ENCODE peak calls at places on chromosome 12, in five cellular contexts. I is neural progenitor cell, R is foreskin fibroblast, W is GM20000, M is psoas muscle. P is an unnamed sample.

GRCh38 chr12:117084405-117085317 is 14.6 kb downstream of the TESC start:
- DNase-seq in W (no peak), R (no peak), M (no peak), I (no peak), P (no peak)

GRCh38 chr12:96359328-96359727 is 40.9 kb downstream of the CDK17 start:
- DNase-seq in I (no peak), W (no peak), R (no peak), M (no peak), P (no peak)

GRCh38 chr12:1493781-1494180 is 100.6 kb downstream of the FBXL14 start:
- DNase-seq in R (no peak), M (no peak), W (no peak), I (no peak), P (no peak)

GRCh38 chr12:93766802-93767523 is 89.8 kb downstream of the CRADD start:
- DNase-seq in M (no peak), I (peak), W (peak), R (peak), P (no peak)

GRCh38 chr12:111034911-111035577 is 114.7 kb upstream of the MYL2 start:
- DNase-seq in M (no peak), W (no peak), R (no peak), I (peak), P (peak)

GRCh38 chr12:93960521-93960920 is 187.9 kb upstream of the PLXNC1 start:
- DNase-seq in M (no peak), R (no peak), W (no peak), I (no peak), P (no peak)

GRCh38 chr12:94260017-94260416 is 111.6 kb downstream of the PLXNC1 start:
- DNase-seq in M (no peak), I (no peak), W (no peak), R (no peak), P (no peak)

GRCh38 chr12:20475542-20475941 is 107.2 kb downstream of the PDE3A start:
- DNase-seq in M (no peak), W (no peak), R (no peak), I (no peak), P (no peak)

GRCh38 chr12:80226576-80226975 is 127.2 kb downstream of the OTOGL start:
- DNase-seq in M (no peak), I (no peak), R (peak), W (no peak), P (no peak)

GRCh38 chr12:49672351-49673181 is 34.6 kb downstream of the FMNL3 start:
- DNase-seq in M (no peak), W (no peak), I (no peak), R (no peak), P (no peak)

GRCh38 chr12:100987552-100988277 is 193.1 kb downstream of the ANO4 start:
- DNase-seq in M (no peak), I (peak), W (peak), R (peak), P (peak)
- TF ChIP-seq CTCF in M (no peak), I (peak), W (peak), R (peak), P (peak)

GRCh38 chr12:4857472-4858291 is 52.0 kb upstream of the KCNA1 start:
- DNase-seq in R (peak), M (peak), I (peak), W (peak), P (peak)

GRCh38 chr12:4856556-4856955 is 53.1 kb upstream of the KCNA1 start:
- DNase-seq in M (no peak), R (no peak), I (no peak), W (no peak), P (no peak)

GRCh38 chr12:4859478-4860210 is 50.1 kb upstream of the KCNA1 start:
- DNase-seq in M (no peak), I (no peak), R (no peak), W (peak), P (no peak)

GRCh38 chr12:4855121-4855924 is 54.4 kb upstream of the KCNA1 start:
- DNase-seq in M (no peak), R (peak), I (peak), W (peak), P (peak)

GRCh38 chr12:4858385-4858784 is 51.3 kb upstream of the KCNA1 start:
- DNase-seq in M (no peak), W (peak), R (no peak), I (peak), P (peak)
- TF ChIP-seq CTCF in M (no peak), W (no peak), R (no peak), I (peak), P (no peak)

DNA sequence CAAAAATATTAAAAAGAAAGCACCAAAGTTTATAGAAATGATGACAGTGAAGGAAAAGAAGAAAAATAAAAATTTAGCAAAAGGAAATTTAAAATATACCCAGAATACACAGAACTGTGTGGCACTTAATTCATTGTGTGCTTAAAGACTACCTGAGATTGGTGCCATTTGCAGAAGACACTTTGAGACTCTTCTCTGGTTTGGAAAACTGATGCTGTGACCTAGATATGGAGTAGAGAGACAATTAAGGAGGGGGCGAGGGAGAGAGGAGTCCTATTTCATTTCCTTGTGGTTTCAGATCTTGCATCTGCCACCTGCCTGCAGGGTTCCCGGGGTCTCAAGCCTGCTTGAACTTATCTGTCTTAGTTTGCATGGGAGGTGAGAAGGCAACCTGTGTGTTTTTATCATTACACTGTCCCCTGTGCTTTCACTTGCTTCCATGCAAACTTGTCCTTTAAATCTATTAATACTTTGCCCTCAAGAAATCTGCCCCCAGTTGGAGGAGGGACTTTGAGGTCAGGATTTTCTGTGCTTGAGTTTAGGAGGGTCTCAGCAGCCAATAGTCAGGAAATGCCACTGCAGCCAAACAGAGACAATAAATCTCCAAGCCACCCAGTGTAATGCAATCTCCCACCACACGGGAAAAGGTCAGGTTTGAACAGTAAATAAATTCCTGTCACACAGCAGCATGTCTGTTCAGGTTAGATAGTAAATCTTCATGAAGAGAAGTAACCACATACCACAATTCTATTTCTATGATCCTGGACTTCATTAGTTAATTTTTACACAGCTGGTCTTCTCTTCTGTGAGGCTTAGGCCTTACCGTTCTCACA is 119.4 kb downstream of the CAND1 start:
- DNase-seq in W (no peak), I (peak), M (no peak), R (no peak), P (no peak)
- TF ChIP-seq CTCF in W (no peak), I (peak), M (peak), R (no peak), P (peak)

GRCh38 chr12:85951823-85952222 is 77.7 kb downstream of the NTS start:
- DNase-seq in R (no peak), I (no peak), M (no peak), W (no peak), P (no peak)
- TF ChIP-seq CTCF in R (no peak), I (peak), M (no peak), W (no peak), P (peak)